ENCODE peak calls at places on chromosomes 2 and 18, in four cellular contexts. M is NCI-H2081 treated with DMSO at 0.1 percent for 48 hours, W is T-cell, H is NCI-H2029. L is an unnamed sample.

GRCh38 chr18:78724214-78724834 is 255.3 kb upstream of the SALL3 start:
- DNase-seq in M (no peak), W (no peak), H (no peak), L (no peak)

GRCh38 chr2:178109813-178110212 is 2.4 kb upstream of the RBM45 start:
- DNase-seq in M (peak; percentile 22), W (no peak), H (peak; percentile 25), L (no peak)

GRCh38 chr2:75465317-75465998 is 95.3 kb downstream of the EVA1A start:
- DNase-seq in M (peak; percentile 19), W (no peak), H (peak; percentile 15), L (no peak)

GRCh38 chr2:210261996-210262510 is 36.8 kb upstream of the ACADL start:
- DNase-seq in M (no peak), W (no peak), H (no peak), L (no peak)

GRCh38 chr2:240355001-240355891 is 80.2 kb upstream of the GPC1 start:
- DNase-seq in M (no peak), W (no peak), H (no peak), L (no peak)

GRCh38 chr2:138307099-138307498 is 194.5 kb upstream of the SPOPL start:
- DNase-seq in M (no peak), W (no peak), H (no peak), L (no peak)

GRCh38 chr2:98805412-98806265 is 74.7 kb upstream of the MGAT4A start:
- DNase-seq in M (no peak), W (no peak), H (no peak), L (no peak)

GRCh38 chr2:222877556-222878278 is 16.9 kb downstream of the ACSL3 start:
- DNase-seq in M (no peak), W (no peak), H (no peak), L (no peak)

GRCh38 chr18:3027301-3027700 is 14.4 kb upstream of the LPIN2 start:
- DNase-seq in M (no peak), W (no peak), H (no peak), L (no peak)